ENCODE peak calls at places on chromosomes 4 and X, in seven cellular contexts. Z is HuH-7.5, C is Calu3, M is brain microvascular endothelial cell, P is NCI-H748 treated with DMSO at 0.1 percent for 48 hours, N is left ventricle myocardium inferior, S is lower lobe of right lung. E is an unnamed sample.

GRCh38 chrX:124223524-124223923 is 108.9 kb upstream of the TEX13D start:
- DNase-seq in Z (no peak), C (no peak), M (no peak), P (no peak), N (no peak), S (no peak), E (no peak)

GRCh38 chr4:113468165-113469022 is 293.1 kb downstream of the CAMK2D start:
- DNase-seq in Z (no peak), C (peak), M (peak), P (no peak), N (peak), S (peak), E (peak)

GRCh38 chrX:34586936-34587335 is 70.1 kb downstream of the TMEM47 start:
- DNase-seq in Z (no peak), C (no peak), M (no peak), P (no peak), N (no peak), S (no peak), E (no peak)

GRCh38 chr4:89142691-89143669 is 31.6 kb downstream of the TIGD2 start:
- DNase-seq in Z (no peak), C (no peak), M (no peak), P (no peak), N (no peak), S (no peak), E (no peak)

GRCh38 chr4:25861422-25861926 is 1.3 kb downstream of the SEL1L3 start:
- DNase-seq in Z (no peak), C (no peak), M (no peak), P (no peak), N (no peak), S (no peak), E (no peak)

GRCh38 chr4:152640058-152640921 is 39.5 kb downstream of the TMEM154 start:
- DNase-seq in Z (no peak), C (no peak), M (no peak), P (peak), N (no peak), S (no peak), E (no peak)

GRCh38 chr4:186693159-186693815 is 30.4 kb downstream of the FAT1 start:
- DNase-seq in Z (no peak), C (peak), M (peak), P (no peak), N (peak), S (peak), E (peak)

GRCh38 chr4:37453004-37453360 is 208.4 kb downstream of the NWD2 start:
- DNase-seq in Z (peak), C (peak), M (peak), P (peak), N (no peak), S (no peak), E (no peak)

GRCh38 chr4:93648258-93648657 is 180.3 kb upstream of the ATOH1 start:
- DNase-seq in Z (no peak), C (no peak), M (no peak), P (no peak), N (no peak), S (no peak), E (no peak)

GRCh38 chr4:242121-242848 is 63.0 kb downstream of the ZNF732 start:
- DNase-seq in Z (peak), C (peak), M (peak), P (peak), N (peak), S (peak), E (no peak)

GRCh38 chr4:107037188-107037587 is 1.1 kb upstream of the DKK2 start:
- DNase-seq in Z (no peak), C (no peak), M (peak), P (no peak), N (no peak), S (peak), E (no peak)

GRCh38 chr4:39814403-39815185 is 116.7 kb downstream of the UBE2K start:
- DNase-seq in Z (no peak), C (peak), M (peak), P (no peak), N (no peak), S (no peak), E (no peak)

GRCh38 chrX:26522501-26522900 is 306.5 kb downstream of the MAGEB5 start:
- DNase-seq in Z (no peak), C (no peak), M (no peak), P (no peak), N (no peak), S (no peak), E (no peak)

GRCh38 chr4:151524610-151525009 is 115.6 kb downstream of the FHIP1A start:
- DNase-seq in Z (no peak), C (no peak), M (no peak), P (no peak), N (no peak), S (no peak), E (no peak)

GRCh38 chrX:110791206-110791605 is 4.4 kb downstream of the CHRDL1 start:
- DNase-seq in Z (no peak), C (no peak), M (no peak), P (no peak), N (no peak), S (no peak), E (no peak)

GRCh38 chrX:62923093-62923492 is 428.0 kb downstream of the SPIN4 start:
- DNase-seq in Z (no peak), C (no peak), M (no peak), P (no peak), N (no peak), S (no peak), E (no peak)

GRCh38 chr4:115090483-115091075 is 22.8 kb downstream of the NDST4 start:
- DNase-seq in Z (no peak), C (no peak), M (no peak), P (peak), N (no peak), S (no peak), E (no peak)

GRCh38 chrX:53637479-53637878 is 49.0 kb downstream of the HUWE1 start:
- DNase-seq in Z (no peak), C (no peak), M (no peak), P (no peak), N (no peak), S (no peak), E (no peak)

GRCh38 chr4:118175506-118175905 is 141.2 kb downstream of the NDST3 start:
- DNase-seq in Z (no peak), C (no peak), M (no peak), P (no peak), N (no peak), S (no peak), E (no peak)

GRCh38 chrX:151852294-151852693 is 60.4 kb upstream of the MAGEA4 start:
- DNase-seq in Z (no peak), C (no peak), M (no peak), P (no peak), N (no peak), S (no peak), E (no peak)